ENCODE peak calls at places on chromosome 21, in nine cellular contexts. W is lower lobe of right lung; N is left cardiac atrium; L is stimulated activated effector memory CD8-positive, alpha-beta T cell treated with anti-CD3 and anti-CD28 coated beads, Interleukin-12 subunit alpha, Interleukin-12 subunit beta, amount 100 ng/mL, for 72 hours; K is NT2/D1; G is NCI-H2029; R is neural crest cell; X is GM13976; C is brain microvascular endothelial cell. V is an unnamed sample.

GRCh38 chr21:28516996-28517592 is 475.6 kb downstream of the LTN1 start:
- DNase-seq in W (peak; percentile 51), X (peak; percentile 43), R (peak; percentile 46), N (peak; percentile 68), G (no peak), C (peak; percentile 22), L (peak; percentile 71), K (peak; percentile 83), V (peak; percentile 23)

GRCh38 chr21:42227909-42228708 is 9.2 kb downstream of the ABCG1 start:
- DNase-seq in K (peak; percentile 66), G (peak; percentile 90), X (peak; percentile 90), L (peak; percentile 91), C (peak; percentile 88), N (peak; percentile 92), R (no peak), W (peak; percentile 93), V (peak; percentile 52)

GRCh38 chr21:35229290-35229689 is 180.2 kb upstream of the RUNX1 start:
- DNase-seq in K (no peak), L (no peak), R (no peak), X (no peak), C (no peak), W (no peak), G (no peak), N (no peak), V (no peak)

GRCh38 chr21:35044128-35044527 is 5.0 kb downstream of the RUNX1 start:
- DNase-seq in X (no peak), C (no peak), L (no peak), W (no peak), R (no peak), G (no peak), K (no peak), N (no peak), V (no peak)

GRCh38 chr21:38806153-38806941 is 618 bp downstream of the ETS2 start:
- DNase-seq in W (peak; percentile 69), C (no peak), R (peak; percentile 40), N (peak; percentile 57), G (no peak), L (peak; percentile 71), X (peak; percentile 59), K (no peak), V (no peak)

GRCh38 chr21:37915941-37916794 is at the start of gene KCNJ6:
- DNase-seq in K (peak; percentile 89), X (no peak), W (peak; percentile 63), N (peak; percentile 38), G (peak; percentile 40), L (no peak), R (peak; percentile 85), C (peak; percentile 25), V (no peak)

GRCh38 chr21:17930102-17930501 is 110.9 kb upstream of the C21orf91 start:
- DNase-seq in X (no peak), L (no peak), R (no peak), N (no peak), G (no peak), C (no peak), W (no peak), K (no peak), V (no peak)

GRCh38 chr21:46570119-46570518 is 34.8 kb downstream of the S100B start:
- DNase-seq in C (no peak), N (no peak), R (no peak), G (no peak), X (no peak), W (no peak), L (no peak), K (no peak), V (no peak)

GRCh38 chr21:37207441-37208009 is 59.6 kb downstream of the VPS26C start:
- DNase-seq in W (no peak), N (no peak), L (no peak), R (no peak), K (no peak), C (no peak), X (peak; percentile 66), G (peak; percentile 61), V (no peak)

GRCh38 chr21:41147096-41147978 is 20.6 kb upstream of the BACE2 start:
- DNase-seq in X (no peak), R (no peak), K (peak; percentile 79), W (no peak), G (peak; percentile 88), N (no peak), C (no peak), L (no peak), V (no peak)

GRCh38 chr21:44927587-44928461 is 7.1 kb upstream of the ITGB2 start:
- DNase-seq in K (peak; percentile 36), G (no peak), L (peak; percentile 82), C (peak; percentile 13), R (no peak), X (peak; percentile 84), W (peak; percentile 68), N (peak; percentile 39), V (no peak)

GRCh38 chr21:44513389-44514217 is 26.4 kb downstream of the KRTAP10-1 start:
- DNase-seq in K (no peak), X (no peak), W (peak; percentile 41), L (no peak), N (no peak), G (peak; percentile 89), R (no peak), C (no peak), V (no peak)

GRCh38 chr21:45333583-45334121 is 46.0 kb upstream of the POFUT2 start:
- DNase-seq in K (peak; percentile 47), X (no peak), R (no peak), W (peak; percentile 15), C (peak; percentile 72), L (no peak), N (peak; percentile 17), G (no peak), V (no peak)

GRCh38 chr21:45299864-45300785 is 12.4 kb upstream of the POFUT2 start:
- DNase-seq in G (no peak), X (no peak), K (no peak), C (peak; percentile 92), R (no peak), W (peak; percentile 32), N (peak; percentile 25), L (no peak), V (no peak)

GRCh38 chr21:25578070-25578961 is 29.0 kb downstream of the MRPL39 start:
- DNase-seq in W (no peak), K (no peak), L (peak; percentile 77), N (no peak), C (no peak), G (no peak), X (no peak), R (no peak), V (no peak)

GRCh38 chr21:45590726-45591618 is 48.7 kb upstream of the SLC19A1 start:
- DNase-seq in K (no peak), R (no peak), G (no peak), X (peak; percentile 75), W (peak; percentile 63), N (peak; percentile 34), L (peak; percentile 82), C (no peak), V (no peak)

GRCh38 chr21:44900559-44901251 is 20.0 kb downstream of the ITGB2 start:
- DNase-seq in L (no peak), G (no peak), X (no peak), N (no peak), W (peak; percentile 43), K (no peak), C (no peak), R (no peak), V (no peak)

GRCh38 chr21:26732442-26733221 is 112.6 kb downstream of the ADAMTS1 start:
- DNase-seq in X (no peak), W (peak; percentile 49), R (peak; percentile 42), L (no peak), K (peak; percentile 64), G (no peak), C (peak; percentile 69), N (peak; percentile 42), V (peak; percentile 30)

GRCh38 chr21:16588433-16588860 is 858.7 kb downstream of the USP25 start:
- DNase-seq in K (peak; percentile 28), L (no peak), X (no peak), C (peak; percentile 90), N (peak; percentile 78), W (peak; percentile 48), R (peak; percentile 48), G (peak; percentile 64), V (peak; percentile 57)

GRCh38 chr21:33360871-33361602 is 36.3 kb downstream of the IFNAR1 start:
- DNase-seq in R (peak; percentile 71), C (peak; percentile 67), W (peak; percentile 81), N (peak; percentile 73), G (peak; percentile 82), X (peak; percentile 78), K (peak; percentile 81), L (peak; percentile 92), V (no peak)

GRCh38 chr21:45579383-45580180 is 37.3 kb upstream of the SLC19A1 start:
- DNase-seq in R (no peak), L (no peak), K (no peak), W (peak; percentile 32), C (no peak), X (peak; percentile 23), N (no peak), G (no peak), V (no peak)

GRCh38 chr21:39125752-39126485 is 57.3 kb downstream of the PSMG1 start:
- DNase-seq in G (peak; percentile 87), X (peak; percentile 56), R (peak; percentile 21), N (peak; percentile 40), W (no peak), C (peak; percentile 52), K (peak; percentile 85), L (no peak), V (peak; percentile 40)

GRCh38 chr21:19900149-19900548 is 1098.1 kb upstream of the NCAM2 start:
- DNase-seq in K (no peak), R (no peak), G (no peak), L (no peak), N (no peak), W (no peak), C (no peak), X (no peak), V (no peak)

GRCh38 chr21:42655797-42656770 is 2.7 kb downstream of the PDE9A start:
- DNase-seq in C (no peak), X (no peak), L (no peak), R (no peak), G (no peak), K (no peak), W (no peak), N (no peak), V (no peak)

GRCh38 chr21:44687671-44688070 is 5.7 kb upstream of the KRTAP12-1 start:
- DNase-seq in C (no peak), L (no peak), G (no peak), R (no peak), X (no peak), K (no peak), W (no peak), N (no peak), V (no peak)

V was measured in foreskin melanocyte.